ENCODE peak calls at places on chromosomes 6 and 20, in five cellular contexts. P is left ventricle myocardium inferior, X is cardiac fibroblast, U is PC-3, A is left lung. R is an unnamed sample.

GRCh38 chr6:70884074-70884983 is 72.5 kb downstream of the B3GAT2 start:
- DNase-seq in X (peak), P (peak), U (peak), A (peak), R (no peak)

GRCh38 chr6:6825986-6826901 is 237.7 kb downstream of the LY86 start:
- DNase-seq in A (peak), P (peak), X (peak), U (peak), R (no peak)

GRCh38 chr20:14956026-14956425 is 618.6 kb upstream of the FLRT3 start:
- DNase-seq in P (no peak), U (no peak), A (no peak), X (no peak), R (no peak)

GRCh38 chr6:79601020-79601609 is 30.0 kb upstream of the SH3BGRL2 start:
- DNase-seq in U (peak), X (peak), P (no peak), A (no peak), R (no peak)

GRCh38 chr20:32484221-32485125 is 100.7 kb downstream of the NOL4L start:
- DNase-seq in A (no peak), X (no peak), P (peak), U (peak), R (peak)

GRCh38 chr20:53579581-53580375 is 13.9 kb downstream of the ZNF217 start:
- DNase-seq in P (no peak), A (peak), X (peak), U (peak), R (no peak)

GRCh38 chr6:101544286-101544685 is 150.8 kb downstream of the GRIK2 start:
- DNase-seq in A (no peak), P (no peak), U (peak), X (no peak), R (no peak)

GRCh38 chr6:131924881-131925474 is 26.2 kb downstream of the CCN2 start:
- DNase-seq in A (no peak), X (peak), U (peak), P (no peak), R (no peak)

GRCh38 chr20:57712851-57713504 is 3.2 kb upstream of the PMEPA1 start:
- DNase-seq in A (no peak), P (no peak), X (no peak), U (peak), R (no peak)

GRCh38 chr6:33305052-33305451 is 6.3 kb upstream of the RGL2 start:
- DNase-seq in X (no peak), U (no peak), P (no peak), A (no peak), R (no peak)

GRCh38 chr20:5153612-5154542 is 27.1 kb downstream of the CDS2 start:
- DNase-seq in A (no peak), P (no peak), U (peak), X (no peak), R (no peak)

GRCh38 chr6:75657327-75657726 is 55.6 kb downstream of the SENP6 start:
- DNase-seq in A (no peak), X (no peak), P (no peak), U (no peak), R (no peak)

GRCh38 chr6:1766663-1767062 is 156.9 kb downstream of the FOXC1 start:
- DNase-seq in U (peak), X (peak), A (no peak), P (peak), R (no peak)

GRCh38 chr6:7532821-7533220 is 8.7 kb upstream of the DSP start:
- DNase-seq in P (no peak), U (no peak), A (no peak), X (no peak), R (no peak)

GRCh38 chr6:100232791-100233573 is 231.7 kb downstream of the SIM1 start:
- DNase-seq in X (no peak), U (peak), A (no peak), P (no peak), R (no peak)

GRCh38 chr6:50091641-50092040 is 41.9 kb upstream of the DEFB112 start:
- DNase-seq in X (no peak), P (no peak), A (no peak), U (peak), R (no peak)

GRCh38 chr6:46513533-46513932 is 22.3 kb upstream of the RCAN2 start:
- DNase-seq in U (no peak), X (no peak), P (no peak), A (no peak), R (no peak)

GRCh38 chr20:44959082-44959895 is 908 bp downstream of the TOMM34 start:
- DNase-seq in P (no peak), A (no peak), X (peak), U (peak), R (no peak)

GRCh38 chr6:143337201-143337949 is 113.1 kb downstream of the ADAT2 start:
- DNase-seq in A (peak), P (peak), X (peak), U (peak), R (no peak)

GRCh38 chr6:46011241-46012085 is 4.2 kb downstream of the CLIC5 start:
- DNase-seq in P (peak), X (no peak), U (no peak), A (no peak), R (no peak)

DNA sequence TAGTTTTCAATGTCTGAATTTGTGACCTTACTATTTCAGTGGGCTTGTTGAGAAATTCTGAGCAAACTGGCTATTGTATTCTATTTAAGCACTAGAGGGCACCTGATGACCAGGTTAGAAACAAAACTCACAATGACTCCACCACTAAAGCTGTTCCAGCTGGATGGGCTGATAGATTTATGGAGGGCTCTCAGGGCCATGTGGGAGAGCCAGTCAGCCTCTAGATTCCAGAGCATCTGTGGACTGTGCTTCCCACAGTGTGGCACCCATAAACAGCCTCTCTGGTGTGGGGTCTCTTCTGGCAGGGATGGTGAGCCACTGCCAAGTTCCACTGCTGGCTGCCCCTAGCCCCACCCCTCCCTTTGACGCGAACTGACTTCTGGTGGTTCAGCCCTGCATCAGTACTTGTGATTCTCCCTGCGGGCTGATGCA is 29.2 kb downstream of the C6orf58 start:
- DNase-seq in X (peak), P (no peak), U (peak), A (no peak), R (no peak)
- TF ChIP-seq CTCF in X (peak), P (peak), U (peak), A (no peak), R (peak)

GRCh38 chr6:148885154-148885870 is 138.5 kb downstream of the UST start:
- DNase-seq in X (no peak), P (no peak), U (peak), A (no peak), R (no peak)

GRCh38 chr6:148883270-148883669 is 136.4 kb downstream of the UST start:
- DNase-seq in X (no peak), P (no peak), A (no peak), U (no peak), R (no peak)

GRCh38 chr6:148885920-148886845 is 139.4 kb downstream of the UST start:
- DNase-seq in P (no peak), X (no peak), A (no peak), U (no peak), R (no peak)

GRCh38 chr6:148881593-148882311 is 134.9 kb downstream of the UST start:
- DNase-seq in U (no peak), X (no peak), P (no peak), A (no peak), R (no peak)

GRCh38 chr6:148884461-148884860 is 137.6 kb downstream of the UST start:
- DNase-seq in U (no peak), X (no peak), P (no peak), A (no peak), R (no peak)
- TF ChIP-seq CTCF in U (no peak), X (no peak), P (no peak), A (no peak), R (no peak)

DNA sequence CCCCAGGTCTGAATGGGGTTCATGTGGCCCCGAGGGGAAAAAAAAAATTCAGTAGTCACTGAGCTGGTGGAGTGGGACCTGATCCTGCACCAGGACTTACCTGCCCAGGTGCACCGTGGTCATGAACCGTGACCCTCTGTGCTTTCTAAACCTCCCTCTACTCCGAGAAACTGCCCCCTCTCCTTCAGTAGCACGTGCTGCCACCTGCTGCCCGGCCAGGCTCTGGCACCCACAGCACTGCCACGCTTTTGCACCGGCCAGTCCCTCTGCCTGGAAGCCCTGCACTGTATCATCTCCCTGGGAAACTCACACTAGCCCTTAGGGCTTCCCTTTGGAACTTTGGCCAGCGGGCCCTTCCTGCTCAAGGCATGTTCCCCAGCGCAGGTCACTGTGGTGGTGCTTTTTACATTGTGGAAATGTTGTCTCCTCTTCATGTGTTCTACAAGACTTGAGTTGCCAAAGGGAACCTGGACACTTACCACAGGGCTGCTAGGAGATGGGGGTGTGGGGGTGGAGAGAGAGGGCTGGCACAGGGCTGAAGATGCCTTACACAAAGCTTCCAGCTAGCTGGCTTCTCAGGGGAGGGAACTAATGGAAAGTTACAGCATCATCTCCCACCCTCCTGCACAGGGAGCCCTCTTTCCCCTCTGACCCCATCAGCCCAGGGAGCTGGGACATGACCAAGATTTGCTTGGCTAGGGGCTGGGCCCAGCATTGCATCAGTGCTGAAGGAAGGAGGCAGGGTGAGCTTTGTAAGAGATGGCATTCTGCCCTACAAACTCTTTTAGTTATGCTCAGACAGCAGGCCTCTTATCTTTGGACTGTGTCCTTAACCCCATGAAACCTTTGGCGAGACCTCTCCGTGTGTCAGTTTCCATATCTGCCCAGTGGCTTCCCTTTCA is 2.5 kb upstream of the PTPRT start:
- DNase-seq in P (no peak), U (peak), A (no peak), X (no peak), R (no peak)
- TF ChIP-seq CTCF in P (peak), U (peak), A (peak), X (peak), R (peak)

GRCh38 chr6:146290589-146290901 is 253.1 kb upstream of the RAB32 start:
- DNase-seq in U (no peak), P (no peak), X (no peak), A (no peak), R (no peak)

GRCh38 chr6:146292506-146292905 is 251.1 kb upstream of the RAB32 start:
- DNase-seq in A (no peak), X (peak), P (no peak), U (no peak), R (no peak)

GRCh38 chr6:146297815-146298214 is 245.8 kb upstream of the RAB32 start:
- DNase-seq in X (no peak), P (no peak), A (no peak), U (no peak), R (no peak)

GRCh38 chr6:146300540-146300939 is 243.1 kb upstream of the RAB32 start:
- DNase-seq in A (no peak), U (no peak), P (no peak), X (no peak), R (no peak)

DNA sequence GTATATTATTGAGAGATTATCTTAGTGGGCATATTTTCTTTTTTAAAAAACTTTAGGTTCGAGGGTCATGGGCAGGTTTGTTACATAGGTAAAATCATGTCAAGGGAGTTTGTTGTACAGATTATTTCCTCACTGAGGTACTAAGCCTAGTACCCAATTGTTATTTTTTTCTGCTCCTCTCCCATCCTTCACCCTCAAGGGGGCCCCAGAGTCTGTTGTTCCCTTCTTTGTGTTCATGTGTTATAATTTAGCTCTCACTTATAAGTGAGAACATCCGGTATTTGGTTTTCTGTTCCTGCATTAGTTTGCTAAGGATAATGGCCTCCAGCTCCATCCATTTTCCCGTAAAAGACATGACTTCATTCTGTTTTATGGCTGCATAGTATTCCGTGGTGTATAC is 247.9 kb upstream of the RAB32 start:
- DNase-seq in P (no peak), A (no peak), X (no peak), U (no peak), R (no peak)
- TF ChIP-seq CTCF in P (no peak), A (no peak), X (no peak), U (no peak), R (no peak)

GRCh38 chr6:97705568-97705967 is 422.6 kb upstream of the MMS22L start:
- DNase-seq in A (no peak), P (no peak), X (peak), U (peak), R (no peak)
- TF ChIP-seq CTCF in A (no peak), P (peak), X (peak), U (peak), R (peak)

DNA sequence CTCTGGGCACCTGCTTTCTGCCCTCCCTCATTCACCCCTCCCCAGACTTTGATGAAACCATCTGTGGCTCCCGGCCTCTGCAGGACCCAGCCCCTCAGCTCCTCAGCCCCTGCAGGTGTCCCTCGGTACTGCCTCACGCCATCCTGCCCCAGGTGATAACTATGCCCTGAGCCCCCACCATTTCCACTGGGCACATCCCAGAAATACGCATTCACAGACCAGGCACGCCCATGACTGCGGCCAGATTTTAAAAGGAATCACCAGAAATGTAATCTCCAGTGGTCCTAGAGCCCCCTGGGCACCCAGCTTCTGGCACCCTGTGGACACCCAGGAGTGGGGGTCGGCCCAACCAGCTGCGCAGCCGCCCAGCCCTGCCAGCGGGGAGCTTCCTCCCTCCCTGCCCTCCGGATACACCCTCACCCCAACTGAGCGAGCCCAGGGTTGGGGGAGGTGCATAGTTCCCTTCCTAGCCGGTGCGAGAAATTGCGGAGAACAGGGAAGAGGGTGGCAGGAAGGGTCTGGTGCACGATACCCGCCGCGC is 585 bp upstream of the NTSR1 start:
- DNase-seq in A (no peak), P (no peak), X (no peak), U (peak), R (no peak)
- TF ChIP-seq CTCF in A (peak), P (no peak), X (peak), U (peak), R (peak)

DNA sequence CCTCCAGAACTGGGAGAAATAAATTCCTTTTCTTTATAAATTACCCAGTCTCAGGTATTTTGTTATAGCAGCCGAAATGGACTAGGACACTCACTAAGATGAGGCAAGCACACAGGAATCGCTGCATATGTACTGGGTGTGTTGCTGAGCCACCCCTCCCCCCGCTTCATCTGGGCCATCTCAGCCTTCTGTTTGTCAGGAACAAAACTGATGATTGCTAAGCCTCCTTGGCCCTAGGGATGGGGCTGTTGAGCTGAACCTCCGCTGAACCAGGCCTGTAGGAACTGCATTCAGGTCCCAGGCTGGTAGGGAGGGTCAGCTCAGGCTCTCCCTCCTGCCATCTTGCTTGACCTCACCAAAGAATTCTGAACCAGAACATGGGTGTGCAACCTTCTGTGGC is 108.6 kb downstream of the MAP3K7 start:
- DNase-seq in P (no peak), U (no peak), A (no peak), X (no peak), R (no peak)
- TF ChIP-seq CTCF in P (no peak), U (no peak), A (no peak), X (no peak), R (no peak)

DNA sequence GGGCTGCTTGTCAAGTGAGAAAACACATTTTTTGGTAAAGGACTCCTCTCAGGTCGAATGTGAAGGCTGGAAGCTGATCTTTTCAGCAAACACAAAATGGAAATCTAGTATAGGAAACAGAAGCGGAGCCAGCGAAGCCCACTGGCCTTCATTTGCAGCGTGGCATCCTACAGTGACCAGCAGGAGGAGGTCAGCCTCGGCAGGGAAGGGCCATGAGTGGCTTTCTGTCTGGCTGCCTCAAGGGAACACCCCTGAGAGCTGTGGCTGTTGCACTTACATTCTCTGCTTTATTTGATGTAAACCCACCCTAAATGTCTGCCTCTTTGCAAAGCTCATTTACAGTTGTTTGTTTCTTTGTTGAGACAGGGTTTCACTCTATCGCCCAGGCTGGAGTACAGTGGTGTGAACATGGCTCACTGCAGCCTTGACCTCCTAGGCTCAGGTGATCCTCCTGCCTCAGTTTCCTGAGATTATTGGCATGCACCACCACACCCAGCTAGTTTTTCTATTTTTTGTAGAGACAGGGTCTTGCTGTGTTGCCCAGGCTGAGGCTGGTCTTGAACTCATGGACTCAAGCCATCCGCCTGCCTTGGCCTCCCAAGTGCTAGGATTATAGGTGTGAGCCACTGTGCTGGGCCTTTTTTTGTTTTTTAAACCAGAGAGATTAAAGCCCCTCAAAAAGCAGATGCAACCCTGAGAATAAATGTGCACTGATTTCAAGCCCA is 322.0 kb upstream of the SOX4 start:
- DNase-seq in X (no peak), P (no peak), A (no peak), U (no peak), R (no peak)
- TF ChIP-seq CTCF in X (no peak), P (no peak), A (no peak), U (no peak), R (peak)